ENCODE peak calls at places on chromosomes 3 and 15, in ten cellular contexts. R, Y, A, C, G, V, E, Z, H and X are unnamed samples.
A peak's percentile ranks its signal among the peaks of the same experiment; 100 is the strongest.

GRCh38 chr3:52197842-52198625 is at the start of gene ALAS1:
- DNase-seq in R (peak; percentile 79), Y (peak; percentile 95), A (peak; percentile 94), C (peak; percentile 93), G (peak; percentile 94), V (peak; percentile 99), E (peak; percentile 82), Z (peak; percentile 82), H (peak; percentile 83), X (peak; percentile 39)

GRCh38 chr3:67655364-67656121 is 1.1 kb upstream of the SUCLG2 start:
- DNase-seq in R (no peak), Y (no peak), A (peak; percentile 37), C (peak; percentile 87), G (no peak), V (no peak), E (no peak), Z (no peak), H (peak; percentile 63), X (no peak)

GRCh38 chr15:38651328-38652038 is 86.9 kb upstream of the RASGRP1 start:
- DNase-seq in R (no peak), Y (no peak), A (no peak), C (peak; percentile 81), G (no peak), V (no peak), E (no peak), Z (no peak), H (peak; percentile 47), X (no peak)

GRCh38 chr3:106829206-106829605 is 548.0 kb upstream of the CCDC54 start:
- DNase-seq in R (no peak), Y (no peak), A (no peak), C (no peak), G (no peak), V (no peak), E (peak; percentile 85), Z (no peak), H (no peak), X (no peak)

GRCh38 chr3:52394751-52395502 is 50.0 kb downstream of the SEMA3G start:
- DNase-seq in R (no peak), Y (no peak), A (no peak), C (no peak), G (no peak), V (no peak), E (no peak), Z (no peak), H (no peak), X (no peak)

GRCh38 chr15:66939016-66939415 is 126.4 kb upstream of the SMAD3 start:
- DNase-seq in R (no peak), Y (no peak), A (no peak), C (no peak), G (no peak), V (no peak), E (no peak), Z (no peak), H (no peak), X (no peak)

GRCh38 chr3:71542548-71543370 is 40.8 kb downstream of the FOXP1 start:
- DNase-seq in R (no peak), Y (no peak), A (peak; percentile 87), C (no peak), G (peak; percentile 85), V (peak; percentile 28), E (peak; percentile 30), Z (peak; percentile 96), H (no peak), X (no peak)

GRCh38 chr3:128033102-128033501 is 19.1 kb upstream of the SEC61A1 start:
- DNase-seq in R (no peak), Y (no peak), A (no peak), C (no peak), G (no peak), V (no peak), E (no peak), Z (no peak), H (no peak), X (no peak)

GRCh38 chr3:186108106-186108940 is 566 bp downstream of the ETV5 start:
- DNase-seq in R (no peak), Y (peak; percentile 68), A (peak; percentile 58), C (peak; percentile 21), G (peak; percentile 60), V (peak; percentile 88), E (peak; percentile 55), Z (peak; percentile 47), H (no peak), X (no peak)

GRCh38 chr3:81214626-81215025 is 546.8 kb downstream of the GBE1 start:
- DNase-seq in R (no peak), Y (no peak), A (no peak), C (no peak), G (no peak), V (no peak), E (no peak), Z (peak; percentile 5), H (no peak), X (no peak)

GRCh38 chr15:90087454-90088154 is 14.7 kb downstream of the IDH2 start:
- DNase-seq in R (no peak), Y (peak; percentile 51), A (no peak), C (peak; percentile 38), G (no peak), V (peak; percentile 85), E (no peak), Z (no peak), H (no peak), X (no peak)

GRCh38 chr3:127074900-127075360 is 92.0 kb downstream of the PLXNA1 start:
- DNase-seq in R (no peak), Y (peak; percentile 21), A (peak; percentile 46), C (no peak), G (peak; percentile 36), V (peak; percentile 73), E (peak; percentile 74), Z (peak; percentile 66), H (no peak), X (peak; percentile 39)

GRCh38 chr3:45729614-45730013 is 40.4 kb downstream of the SACM1L start:
- DNase-seq in R (no peak), Y (no peak), A (no peak), C (no peak), G (no peak), V (no peak), E (no peak), Z (no peak), H (no peak), X (no peak)

GRCh38 chr3:81434171-81434570 is 327.3 kb downstream of the GBE1 start:
- DNase-seq in R (no peak), Y (no peak), A (no peak), C (no peak), G (no peak), V (no peak), E (no peak), Z (no peak), H (no peak), X (no peak)

GRCh38 chr15:91922701-91923279 is 69.3 kb downstream of the SLCO3A1 start:
- DNase-seq in R (peak; percentile 42), Y (no peak), A (no peak), C (no peak), G (no peak), V (no peak), E (no peak), Z (no peak), H (no peak), X (no peak)

GRCh38 chr3:116005404-116005803 is 382.1 kb downstream of the GAP43 start:
- DNase-seq in R (no peak), Y (no peak), A (no peak), C (no peak), G (no peak), V (no peak), E (no peak), Z (peak; percentile 95), H (no peak), X (peak; percentile 99)

GRCh38 chr15:47624503-47624902 is 92.8 kb upstream of the SEMA6D start:
- DNase-seq in R (no peak), Y (no peak), A (no peak), C (no peak), G (no peak), V (no peak), E (no peak), Z (peak; percentile 6), H (no peak), X (no peak)

GRCh38 chr3:192482809-192483208 is 244.5 kb downstream of the FGF12 start:
- DNase-seq in R (no peak), Y (no peak), A (no peak), C (no peak), G (no peak), V (no peak), E (no peak), Z (no peak), H (no peak), X (no peak)

GRCh38 chr15:77959094-77959879 is 118.2 kb downstream of the TBC1D2B start:
- DNase-seq in R (peak; percentile 54), Y (peak; percentile 93), A (peak; percentile 81), C (peak; percentile 75), G (peak; percentile 84), V (peak; percentile 91), E (peak; percentile 66), Z (peak; percentile 36), H (peak; percentile 52), X (no peak)

GRCh38 chr15:69825941-69826817 is 271.5 kb downstream of the TLE3 start:
- DNase-seq in R (peak; percentile 79), Y (no peak), A (no peak), C (no peak), G (no peak), V (peak; percentile 57), E (no peak), Z (no peak), H (no peak), X (no peak)

GRCh38 chr3:80355144-80355543 is 587.3 kb upstream of the ROBO1 start:
- DNase-seq in R (no peak), Y (no peak), A (no peak), C (no peak), G (no peak), V (no peak), E (no peak), Z (no peak), H (no peak), X (no peak)

GRCh38 chr15:46365612-46366011 is 730.8 kb downstream of the SQOR start:
- DNase-seq in R (no peak), Y (no peak), A (no peak), C (no peak), G (peak; percentile 12), V (no peak), E (no peak), Z (peak; percentile 81), H (no peak), X (peak; percentile 17)

GRCh38 chr3:126616931-126617330 is 38.0 kb downstream of the TXNRD3 start:
- DNase-seq in R (no peak), Y (peak; percentile 49), A (no peak), C (no peak), G (no peak), V (no peak), E (peak; percentile 44), Z (no peak), H (no peak), X (no peak)

GRCh38 chr15:41483519-41483918 is 10.2 kb upstream of the ITPKA start:
- DNase-seq in R (no peak), Y (no peak), A (no peak), C (peak; percentile 22), G (no peak), V (no peak), E (no peak), Z (no peak), H (no peak), X (no peak)

GRCh38 chr3:98920166-98920565 is 18.7 kb upstream of the DCBLD2 start:
- DNase-seq in R (no peak), Y (no peak), A (no peak), C (no peak), G (no peak), V (no peak), E (no peak), Z (no peak), H (no peak), X (no peak)

GRCh38 chr15:40618906-40619305 is 24.9 kb downstream of the KNL1 start:
- DNase-seq in R (no peak), Y (no peak), A (no peak), C (no peak), G (no peak), V (no peak), E (no peak), Z (no peak), H (no peak), X (no peak)

GRCh38 chr3:158709666-158710083 is 22.6 kb downstream of the RARRES1 start:
- DNase-seq in R (no peak), Y (no peak), A (peak; percentile 54), C (no peak), G (peak; percentile 56), V (no peak), E (peak; percentile 64), Z (peak; percentile 97), H (no peak), X (peak; percentile 91)

GRCh38 chr3:48039487-48040190 is 23.4 kb upstream of the MAP4 start:
- DNase-seq in R (no peak), Y (no peak), A (no peak), C (no peak), G (no peak), V (peak; percentile 17), E (peak; percentile 98), Z (peak; percentile 77), H (no peak), X (peak; percentile 95)